ENCODE peak calls at places on chromosomes 13 and 19, in four cellular contexts. One of them, this sample, is unnamed.

GRCh38 chr19:2661615-2662014 is 40.9 kb downstream of the GNG7 start:
- DNase-seq in breast epithelium: no peak
- DNase-seq in IMR-90: no peak
- DNase-seq in right lobe of liver: no peak
- DNase-seq in this sample: no peak

GRCh38 chr13:92767468-92767867 is 459.1 kb upstream of the GPC6 start:
- DNase-seq in IMR-90: no peak
- DNase-seq in breast epithelium: no peak
- DNase-seq in right lobe of liver: no peak
- DNase-seq in this sample: no peak

GRCh38 chr19:35306473-35307246 is 14.7 kb downstream of the MAG start:
- DNase-seq in IMR-90: no peak
- DNase-seq in breast epithelium: no peak
- DNase-seq in right lobe of liver: no peak
- DNase-seq in this sample: no peak

GRCh38 chr19:39475748-39476147 is 4.9 kb upstream of the TIMM50 start:
- DNase-seq in right lobe of liver: no peak
- DNase-seq in IMR-90: no peak
- DNase-seq in breast epithelium: no peak
- DNase-seq in this sample: no peak

GRCh38 chr19:55392820-55393219 is 7.1 kb downstream of the RPL28 start:
- DNase-seq in right lobe of liver: no peak
- DNase-seq in breast epithelium: no peak
- DNase-seq in IMR-90: no peak
- DNase-seq in this sample: no peak

GRCh38 chr13:37735293-37735692 is 134.3 kb downstream of the TRPC4 start:
- DNase-seq in breast epithelium: no peak
- DNase-seq in IMR-90: no peak
- DNase-seq in right lobe of liver: no peak
- DNase-seq in this sample: no peak

GRCh38 chr19:40674291-40674690 is 16.2 kb downstream of the NUMBL start:
- DNase-seq in right lobe of liver: no peak
- DNase-seq in IMR-90: no peak
- DNase-seq in breast epithelium: no peak
- DNase-seq in this sample: no peak

GRCh38 chr19:45514376-45515051 is 7.2 kb downstream of the VASP start:
- DNase-seq in IMR-90: no peak
- DNase-seq in right lobe of liver: peak
- DNase-seq in breast epithelium: no peak
- DNase-seq in this sample: no peak

GRCh38 chr13:99013951-99014350 is 36.1 kb upstream of the DOCK9 start:
- DNase-seq in IMR-90: no peak
- DNase-seq in breast epithelium: no peak
- DNase-seq in right lobe of liver: no peak
- DNase-seq in this sample: peak

GRCh38 chr13:114282143-114282685 is 813 bp downstream of the UPF3A start:
- DNase-seq in right lobe of liver: peak
- DNase-seq in breast epithelium: peak
- DNase-seq in IMR-90: peak
- DNase-seq in this sample: peak

GRCh38 chr19:56142087-56142787 is 1.1 kb downstream of the ZNF444 start:
- DNase-seq in breast epithelium: peak
- DNase-seq in right lobe of liver: peak
- DNase-seq in IMR-90: no peak
- DNase-seq in this sample: peak

GRCh38 chr13:80040219-80040976 is 300.5 kb downstream of the SPRY2 start:
- DNase-seq in right lobe of liver: no peak
- DNase-seq in breast epithelium: no peak
- DNase-seq in IMR-90: peak
- DNase-seq in this sample: no peak

GRCh38 chr19:38657633-38658222 is 10.3 kb downstream of the ACTN4 start:
- DNase-seq in breast epithelium: no peak
- DNase-seq in right lobe of liver: no peak
- DNase-seq in IMR-90: peak
- DNase-seq in this sample: no peak

GRCh38 chr13:92460479-92460878 is 766.1 kb upstream of the GPC6 start:
- DNase-seq in IMR-90: no peak
- DNase-seq in breast epithelium: no peak
- DNase-seq in right lobe of liver: no peak
- DNase-seq in this sample: no peak

DNA sequence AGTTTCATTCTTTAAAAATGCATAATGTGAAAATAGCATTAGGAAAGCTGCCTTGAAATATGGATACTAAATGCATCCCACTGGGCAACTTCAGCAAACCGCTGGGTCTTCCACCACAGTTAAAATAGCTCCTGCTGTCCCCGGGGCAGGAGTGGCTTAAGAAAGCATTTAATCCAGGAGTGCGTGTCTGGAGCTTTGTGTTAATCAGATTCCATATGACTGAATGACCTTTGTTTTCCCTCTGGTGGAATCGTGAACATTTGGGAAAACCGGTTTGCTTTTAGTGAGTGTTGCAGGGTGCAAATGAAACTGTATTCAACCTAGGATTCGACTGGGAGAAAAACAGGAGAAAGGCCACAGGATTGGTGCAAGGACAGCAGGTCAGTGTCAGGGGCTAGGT is 237.6 kb upstream of the MAB21L1 start:
- DNase-seq in IMR-90: no peak
- DNase-seq in breast epithelium: no peak
- DNase-seq in right lobe of liver: no peak
- DNase-seq in this sample: no peak
- H3K27ac ChIP-seq in IMR-90: no peak
- H3K27ac ChIP-seq in breast epithelium: peak
- H3K27ac ChIP-seq in right lobe of liver: no peak
- H3K27ac ChIP-seq in this sample: no peak

DNA sequence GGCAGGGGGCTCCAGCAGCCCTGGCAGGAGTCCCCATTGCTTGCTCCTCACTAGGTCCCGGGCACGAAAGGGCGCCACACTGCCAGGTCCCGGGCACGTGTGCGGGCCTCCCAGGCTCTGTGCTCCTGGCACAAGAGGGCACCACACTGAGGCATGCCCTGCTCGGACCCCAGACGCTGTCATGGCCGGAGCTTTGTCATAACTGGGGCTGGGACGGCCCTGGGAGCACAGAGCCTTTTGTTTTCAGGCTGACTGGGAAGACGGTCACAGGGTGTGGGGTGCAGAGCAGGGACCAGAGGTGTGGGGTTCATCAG is 7.4 kb downstream of the BSG start:
- DNase-seq in IMR-90: no peak
- DNase-seq in breast epithelium: no peak
- DNase-seq in right lobe of liver: peak
- DNase-seq in this sample: no peak
- TF ChIP-seq POLR2A in IMR-90: no peak
- TF ChIP-seq POLR2A in breast epithelium: no peak
- TF ChIP-seq POLR2A in right lobe of liver: no peak
- TF ChIP-seq POLR2A in this sample: no peak

GRCh38 chr19:5718032-5718578 is 1.8 kb downstream of the LONP1 start:
- DNase-seq in breast epithelium: no peak
- DNase-seq in right lobe of liver: no peak
- DNase-seq in IMR-90: peak
- DNase-seq in this sample: no peak
- H3K4me3 ChIP-seq in breast epithelium: no peak
- H3K4me3 ChIP-seq in right lobe of liver: peak
- H3K4me3 ChIP-seq in IMR-90: peak
- H3K4me3 ChIP-seq in this sample: no peak

GRCh38 chr19:13681509-13681908 is 82.8 kb upstream of the MRI1 start:
- DNase-seq in right lobe of liver: no peak
- DNase-seq in breast epithelium: no peak
- DNase-seq in IMR-90: no peak
- DNase-seq in this sample: no peak
- H3K27ac ChIP-seq in right lobe of liver: no peak
- H3K27ac ChIP-seq in breast epithelium: no peak
- H3K27ac ChIP-seq in IMR-90: no peak
- H3K27ac ChIP-seq in this sample: no peak

DNA sequence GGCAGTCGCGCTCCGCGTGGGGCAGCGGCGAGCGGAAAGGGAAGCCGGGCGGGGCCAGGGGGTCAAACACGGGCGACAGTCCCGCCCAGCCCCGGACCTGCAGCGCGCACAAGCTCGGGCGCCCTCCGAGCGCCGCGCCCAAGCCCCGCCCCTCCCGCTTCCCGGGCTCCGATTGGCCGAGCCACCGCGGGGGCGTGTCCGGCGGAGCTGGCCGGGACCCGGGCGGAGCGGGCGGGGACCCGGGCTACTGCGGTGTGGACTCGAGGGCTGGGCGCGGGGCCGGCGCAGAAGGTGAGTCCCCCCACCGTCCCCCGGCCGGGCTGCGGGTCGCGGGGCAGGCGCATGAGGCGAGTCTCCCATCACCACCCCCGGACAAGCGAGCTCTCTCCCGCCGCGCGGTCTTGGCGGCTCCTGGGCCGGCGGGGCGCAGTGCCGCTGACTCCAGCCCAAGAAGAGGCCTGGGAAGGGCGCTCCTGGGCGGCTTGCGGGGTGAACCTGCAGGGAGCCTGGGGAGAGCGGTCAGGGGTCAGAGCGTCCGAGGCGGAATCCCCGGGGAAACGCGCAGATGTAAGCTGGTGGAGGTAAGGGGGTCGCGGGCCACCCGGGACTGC is at the start of gene PLEKHF1:
- DNase-seq in breast epithelium: peak
- DNase-seq in IMR-90: peak
- DNase-seq in right lobe of liver: peak
- DNase-seq in this sample: peak
- TF ChIP-seq POLR2A in breast epithelium: no peak
- TF ChIP-seq POLR2A in IMR-90: peak
- TF ChIP-seq POLR2A in right lobe of liver: peak
- TF ChIP-seq POLR2A in this sample: peak

GRCh38 chr13:110617326-110618072 is 2.2 kb downstream of the NAXD start:
- DNase-seq in IMR-90: peak
- DNase-seq in breast epithelium: no peak
- DNase-seq in right lobe of liver: no peak
- DNase-seq in this sample: no peak
- H3K4me3 ChIP-seq in IMR-90: no peak
- H3K4me3 ChIP-seq in breast epithelium: no peak
- H3K4me3 ChIP-seq in right lobe of liver: peak
- H3K4me3 ChIP-seq in this sample: peak

GRCh38 chr19:47719047-47719885 is 6.0 kb downstream of the EHD2 start:
- DNase-seq in IMR-90: peak
- DNase-seq in right lobe of liver: no peak
- DNase-seq in breast epithelium: peak
- DNase-seq in this sample: peak
- H3K27ac ChIP-seq in IMR-90: peak
- H3K27ac ChIP-seq in right lobe of liver: no peak
- H3K27ac ChIP-seq in breast epithelium: peak
- H3K27ac ChIP-seq in this sample: peak

GRCh38 chr19:48386981-48387380 is 4.4 kb downstream of the KDELR1 start:
- DNase-seq in IMR-90: no peak
- DNase-seq in breast epithelium: no peak
- DNase-seq in right lobe of liver: no peak
- DNase-seq in this sample: no peak

GRCh38 chr19:48393559-48394330 is at the start of gene GRIN2D:
- DNase-seq in IMR-90: peak
- DNase-seq in right lobe of liver: no peak
- DNase-seq in breast epithelium: no peak
- DNase-seq in this sample: no peak

GRCh38 chr19:48393196-48393558 is 291 bp upstream of the GRIN2D start:
- DNase-seq in right lobe of liver: no peak
- DNase-seq in IMR-90: no peak
- DNase-seq in breast epithelium: no peak
- DNase-seq in this sample: no peak

GRCh38 chr19:48391100-48392005 is at the start of gene KDELR1:
- DNase-seq in breast epithelium: peak
- DNase-seq in IMR-90: peak
- DNase-seq in right lobe of liver: peak
- DNase-seq in this sample: peak

DNA sequence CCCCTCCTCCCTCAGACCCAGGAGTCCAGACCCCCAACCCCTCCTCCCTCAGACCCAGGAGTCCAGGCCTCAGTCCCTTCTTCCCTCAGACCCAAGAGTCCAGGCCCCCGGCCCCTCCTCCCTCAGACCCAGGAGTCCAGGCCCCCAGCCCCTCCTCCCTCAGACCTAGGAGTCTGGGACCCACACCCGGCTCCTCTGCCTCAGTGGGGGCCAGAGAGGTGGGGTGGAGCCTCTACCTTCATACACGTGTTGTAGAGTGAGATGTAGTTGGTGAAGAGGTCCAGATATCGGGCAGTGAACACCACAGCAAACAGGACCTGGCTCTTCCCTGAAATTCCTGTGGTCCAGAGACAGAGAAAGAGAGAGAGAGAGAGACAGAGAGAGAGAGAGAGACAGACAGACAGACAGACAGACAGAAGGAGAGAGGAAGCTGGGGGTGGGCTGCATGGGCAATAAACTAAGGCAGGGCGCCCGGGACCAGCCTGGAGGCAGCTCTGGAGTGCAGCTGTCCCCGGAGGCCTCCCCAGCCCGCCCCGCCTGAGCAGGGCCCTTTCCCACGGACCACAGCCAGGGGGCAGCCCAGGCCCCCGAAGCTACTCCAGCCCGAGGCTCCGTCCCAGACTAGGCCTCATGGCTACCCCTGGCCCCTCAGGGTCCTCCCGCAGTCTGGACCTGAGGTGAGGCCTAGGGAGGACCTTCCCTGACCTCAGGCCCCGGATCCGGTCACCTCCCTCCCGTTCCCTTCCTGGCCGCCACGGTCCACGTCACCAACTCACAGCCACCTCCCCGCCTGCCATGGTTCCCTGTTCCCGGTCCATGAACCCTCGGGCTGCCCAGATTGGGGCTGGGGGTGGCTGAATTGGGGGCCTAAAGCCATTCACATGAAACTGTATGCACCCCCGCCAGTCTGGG is 907 bp downstream of the KDELR1 start:
- DNase-seq in IMR-90: peak
- DNase-seq in breast epithelium: peak
- DNase-seq in right lobe of liver: peak
- DNase-seq in this sample: peak
- TF ChIP-seq POLR2A in IMR-90: no peak
- TF ChIP-seq POLR2A in breast epithelium: no peak
- TF ChIP-seq POLR2A in right lobe of liver: peak
- TF ChIP-seq POLR2A in this sample: no peak

DNA sequence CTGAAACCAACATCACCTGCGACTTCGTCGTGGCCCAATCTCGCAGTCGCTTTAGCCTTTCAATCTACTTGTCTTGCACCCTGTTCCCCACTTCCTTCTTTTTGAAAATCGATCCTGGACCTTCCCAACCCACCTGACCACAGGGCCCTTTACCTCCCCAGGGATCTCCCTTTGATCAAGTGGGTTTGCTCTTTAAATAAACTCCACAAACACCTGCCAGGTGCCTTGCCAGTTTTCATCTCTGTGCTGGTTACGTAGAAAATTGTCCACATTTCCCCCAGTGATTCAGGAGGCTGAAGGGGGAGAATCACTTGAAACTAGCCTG is 14.5 kb upstream of the RAB20 start:
- DNase-seq in right lobe of liver: no peak
- DNase-seq in IMR-90: no peak
- DNase-seq in breast epithelium: no peak
- DNase-seq in this sample: no peak
- H3K4me3 ChIP-seq in right lobe of liver: no peak
- H3K4me3 ChIP-seq in IMR-90: no peak
- H3K4me3 ChIP-seq in breast epithelium: no peak
- H3K4me3 ChIP-seq in this sample: no peak

GRCh38 chr13:23558675-23559536 is 11.3 kb upstream of the TNFRSF19 start:
- DNase-seq in breast epithelium: no peak
- DNase-seq in right lobe of liver: no peak
- DNase-seq in IMR-90: peak
- DNase-seq in this sample: peak
- H3K27ac ChIP-seq in breast epithelium: peak
- H3K27ac ChIP-seq in right lobe of liver: no peak
- H3K27ac ChIP-seq in IMR-90: peak
- H3K27ac ChIP-seq in this sample: peak

This sample was measured in prostate gland.